ENCODE peak calls at places on chromosomes 12 and 14, in six cellular contexts. One of them, this sample, is unnamed. For H3K4me1, the result is how much of the 10 kb centered on the place peaks cover.

GRCh38 chr12:128091931-128092330 is 175.0 kb upstream of the TMEM132C start:
- DNase-seq in ovary: no peak
- DNase-seq in HCT116: no peak
- DNase-seq in IMR-90: no peak
- DNase-seq in HepG2: no peak
- DNase-seq in psoas muscle: no peak
- DNase-seq in this sample: no peak

GRCh38 chr12:122836027-122836921 is 1.0 kb downstream of the HIP1R start:
- DNase-seq in ovary: no peak
- DNase-seq in HCT116: no peak
- DNase-seq in IMR-90: peak
- DNase-seq in HepG2: peak
- DNase-seq in psoas muscle: no peak
- DNase-seq in this sample: no peak

GRCh38 chr12:70463997-70464396 is 97.9 kb downstream of the KCNMB4 start:
- DNase-seq in ovary: no peak
- DNase-seq in HCT116: no peak
- DNase-seq in IMR-90: no peak
- DNase-seq in HepG2: no peak
- DNase-seq in psoas muscle: no peak
- DNase-seq in this sample: no peak

GRCh38 chr12:51911307-51911706 is 4.0 kb downstream of the ACVRL1 start:
- DNase-seq in ovary: peak
- DNase-seq in HCT116: no peak
- DNase-seq in IMR-90: no peak
- DNase-seq in HepG2: no peak
- DNase-seq in psoas muscle: no peak
- DNase-seq in this sample: no peak

GRCh38 chr12:22477166-22477893 is 67.0 kb downstream of the C2CD5 start:
- DNase-seq in ovary: no peak
- DNase-seq in HCT116: no peak
- DNase-seq in IMR-90: peak
- DNase-seq in HepG2: no peak
- DNase-seq in psoas muscle: no peak
- DNase-seq in this sample: no peak

GRCh38 chr14:80356413-80356812 is 145.1 kb upstream of the DIO2 start:
- DNase-seq in ovary: no peak
- DNase-seq in HCT116: no peak
- DNase-seq in IMR-90: peak
- DNase-seq in HepG2: peak
- DNase-seq in psoas muscle: no peak
- DNase-seq in this sample: no peak

GRCh38 chr12:113005759-113006158 is 27.4 kb downstream of the OAS2 start:
- DNase-seq in ovary: no peak
- DNase-seq in HCT116: peak
- DNase-seq in IMR-90: no peak
- DNase-seq in HepG2: no peak
- DNase-seq in psoas muscle: no peak
- DNase-seq in this sample: no peak

GRCh38 chr14:99512571-99513182 is 31.5 kb downstream of the CCNK start:
- DNase-seq in ovary: peak
- DNase-seq in HCT116: no peak
- DNase-seq in IMR-90: no peak
- DNase-seq in HepG2: no peak
- DNase-seq in psoas muscle: no peak
- DNase-seq in this sample: peak

GRCh38 chr12:6691473-6691872 is 2.3 kb upstream of the ZNF384 start:
- DNase-seq in ovary: no peak
- DNase-seq in HCT116: no peak
- DNase-seq in IMR-90: peak
- DNase-seq in HepG2: no peak
- DNase-seq in psoas muscle: no peak
- DNase-seq in this sample: no peak

GRCh38 chr14:54882521-54882920 is 20.1 kb downstream of the GCH1 start:
- DNase-seq in ovary: no peak
- DNase-seq in HCT116: no peak
- DNase-seq in IMR-90: no peak
- DNase-seq in HepG2: no peak
- DNase-seq in psoas muscle: no peak
- DNase-seq in this sample: no peak

GRCh38 chr12:69330475-69331473 is 17.4 kb upstream of the LYZ start:
- DNase-seq in ovary: peak
- DNase-seq in HCT116: no peak
- DNase-seq in IMR-90: peak
- DNase-seq in HepG2: no peak
- DNase-seq in psoas muscle: no peak
- DNase-seq in this sample: peak

GRCh38 chr12:71312767-71313375 is 126.7 kb upstream of the LGR5 start:
- DNase-seq in ovary: no peak
- DNase-seq in HCT116: peak
- DNase-seq in IMR-90: no peak
- DNase-seq in HepG2: no peak
- DNase-seq in psoas muscle: no peak
- DNase-seq in this sample: no peak

GRCh38 chr12:91551927-91552326 is 369.3 kb upstream of the DCN start:
- DNase-seq in ovary: no peak
- DNase-seq in HCT116: no peak
- DNase-seq in IMR-90: no peak
- DNase-seq in HepG2: no peak
- DNase-seq in psoas muscle: no peak
- DNase-seq in this sample: no peak

GRCh38 chr14:27175489-27175888 is 577.7 kb upstream of the NOVA1 start:
- DNase-seq in ovary: no peak
- DNase-seq in HCT116: no peak
- DNase-seq in IMR-90: no peak
- DNase-seq in HepG2: no peak
- DNase-seq in psoas muscle: no peak
- DNase-seq in this sample: no peak

GRCh38 chr14:27184371-27184901 is 586.6 kb upstream of the NOVA1 start:
- DNase-seq in ovary: no peak
- DNase-seq in HCT116: no peak
- DNase-seq in IMR-90: no peak
- DNase-seq in HepG2: no peak
- DNase-seq in psoas muscle: no peak
- DNase-seq in this sample: no peak

GRCh38 chr14:27186048-27186447 is 588.2 kb upstream of the NOVA1 start:
- DNase-seq in ovary: no peak
- DNase-seq in HCT116: no peak
- DNase-seq in IMR-90: no peak
- DNase-seq in HepG2: no peak
- DNase-seq in psoas muscle: no peak
- DNase-seq in this sample: no peak

DNA sequence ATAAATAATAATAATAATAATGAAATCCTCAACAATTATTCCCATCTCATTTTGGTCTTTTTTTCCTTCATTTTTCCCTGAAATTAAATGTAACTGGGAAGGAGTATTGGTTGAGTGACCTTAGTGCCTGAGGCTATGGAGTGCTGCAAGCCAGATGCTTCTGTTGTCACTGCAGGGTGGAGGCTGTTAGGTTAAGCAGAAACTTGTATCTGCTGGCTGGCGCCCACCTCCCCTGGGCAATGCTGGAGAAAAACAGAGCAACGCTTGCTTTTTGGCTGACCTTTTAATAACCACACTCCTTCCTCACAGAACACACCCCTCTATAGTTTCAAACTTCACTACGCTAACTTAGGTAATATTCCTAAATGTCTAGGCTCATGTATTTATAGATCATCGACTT is 583.5 kb upstream of the NOVA1 start:
- DNase-seq in ovary: no peak
- DNase-seq in HCT116: no peak
- DNase-seq in IMR-90: no peak
- DNase-seq in HepG2: no peak
- DNase-seq in psoas muscle: peak
- DNase-seq in this sample: no peak
- H3K4me1 ChIP-seq in ovary: under half
- H3K4me1 ChIP-seq in HCT116: under half
- H3K4me1 ChIP-seq in IMR-90: under half
- H3K4me1 ChIP-seq in HepG2: under half
- H3K4me1 ChIP-seq in psoas muscle: under half
- H3K4me1 ChIP-seq in this sample: under half

GRCh38 chr12:12716151-12716844 is 870 bp upstream of the CDKN1B start:
- DNase-seq in ovary: no peak
- DNase-seq in HCT116: no peak
- DNase-seq in IMR-90: peak
- DNase-seq in HepG2: peak
- DNase-seq in psoas muscle: no peak
- DNase-seq in this sample: no peak
- H3K4me1 ChIP-seq in ovary: under half
- H3K4me1 ChIP-seq in HCT116: under half
- H3K4me1 ChIP-seq in IMR-90: under half
- H3K4me1 ChIP-seq in HepG2: under half
- H3K4me1 ChIP-seq in psoas muscle: under half
- H3K4me1 ChIP-seq in this sample: under half

GRCh38 chr12:124379938-124380754 is 85.3 kb downstream of the RFLNA start:
- DNase-seq in ovary: peak
- DNase-seq in HCT116: no peak
- DNase-seq in IMR-90: peak
- DNase-seq in HepG2: no peak
- DNase-seq in psoas muscle: peak
- DNase-seq in this sample: peak

GRCh38 chr12:124379379-124379937 is 84.6 kb downstream of the RFLNA start:
- DNase-seq in ovary: no peak
- DNase-seq in HCT116: no peak
- DNase-seq in IMR-90: no peak
- DNase-seq in HepG2: no peak
- DNase-seq in psoas muscle: peak
- DNase-seq in this sample: no peak

GRCh38 chr12:124380793-124381453 is 86.0 kb downstream of the RFLNA start:
- DNase-seq in ovary: no peak
- DNase-seq in HCT116: no peak
- DNase-seq in IMR-90: no peak
- DNase-seq in HepG2: no peak
- DNase-seq in psoas muscle: no peak
- DNase-seq in this sample: no peak

GRCh38 chr12:124383028-124383427 is 88.1 kb downstream of the RFLNA start:
- DNase-seq in ovary: no peak
- DNase-seq in HCT116: no peak
- DNase-seq in IMR-90: no peak
- DNase-seq in HepG2: no peak
- DNase-seq in psoas muscle: no peak
- DNase-seq in this sample: no peak

GRCh38 chr12:124381454-124382207 is 86.7 kb downstream of the RFLNA start:
- DNase-seq in ovary: peak
- DNase-seq in HCT116: no peak
- DNase-seq in IMR-90: peak
- DNase-seq in HepG2: no peak
- DNase-seq in psoas muscle: peak
- DNase-seq in this sample: peak
- H3K4me1 ChIP-seq in ovary: under half
- H3K4me1 ChIP-seq in HCT116: under half
- H3K4me1 ChIP-seq in IMR-90: half or more
- H3K4me1 ChIP-seq in HepG2: under half
- H3K4me1 ChIP-seq in psoas muscle: half or more
- H3K4me1 ChIP-seq in this sample: half or more

GRCh38 chr12:53465679-53466078 is 13.8 kb downstream of the PCBP2 start:
- DNase-seq in ovary: no peak
- DNase-seq in HCT116: no peak
- DNase-seq in IMR-90: no peak
- DNase-seq in HepG2: no peak
- DNase-seq in psoas muscle: no peak
- DNase-seq in this sample: no peak
- H3K4me1 ChIP-seq in ovary: under half
- H3K4me1 ChIP-seq in HCT116: under half
- H3K4me1 ChIP-seq in IMR-90: under half
- H3K4me1 ChIP-seq in HepG2: half or more
- H3K4me1 ChIP-seq in psoas muscle: half or more
- H3K4me1 ChIP-seq in this sample: under half

GRCh38 chr14:105195533-105196227 is 14.6 kb upstream of the NUDT14 start:
- DNase-seq in ovary: no peak
- DNase-seq in HCT116: no peak
- DNase-seq in IMR-90: no peak
- DNase-seq in HepG2: no peak
- DNase-seq in psoas muscle: no peak
- DNase-seq in this sample: no peak
- H3K4me1 ChIP-seq in ovary: under half
- H3K4me1 ChIP-seq in HCT116: under half
- H3K4me1 ChIP-seq in IMR-90: under half
- H3K4me1 ChIP-seq in HepG2: under half
- H3K4me1 ChIP-seq in psoas muscle: under half
- H3K4me1 ChIP-seq in this sample: under half

DNA sequence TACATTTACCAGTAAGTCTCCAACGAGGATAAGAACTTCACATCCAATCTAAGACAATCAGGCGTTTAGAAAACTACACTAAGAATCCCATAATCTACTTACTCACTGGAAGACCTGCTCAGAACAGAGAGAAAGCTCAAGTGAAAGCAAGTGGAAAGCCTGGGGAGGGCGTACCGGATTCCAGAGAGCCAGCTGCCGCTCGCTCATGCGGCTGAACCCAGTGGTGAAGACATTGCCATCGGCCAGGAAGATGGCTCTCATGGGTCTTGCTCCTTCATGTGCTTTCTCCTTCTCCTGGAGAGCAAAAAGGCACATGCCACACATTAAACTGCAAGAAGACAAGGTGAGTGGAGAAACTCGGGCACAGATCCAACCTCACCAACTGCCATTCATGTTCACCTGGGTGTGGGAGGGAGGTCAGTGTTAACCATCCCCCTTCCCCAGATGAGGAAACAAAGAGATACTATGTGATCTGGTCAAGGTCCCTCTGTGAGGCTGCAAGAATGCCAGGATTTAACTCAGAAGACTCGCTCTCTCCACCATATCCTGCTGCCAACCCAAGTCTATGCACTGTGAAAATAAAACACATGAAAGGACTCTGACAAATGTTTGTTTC is 23.5 kb upstream of the SELPLG start:
- DNase-seq in ovary: no peak
- DNase-seq in HCT116: no peak
- DNase-seq in IMR-90: no peak
- DNase-seq in HepG2: peak
- DNase-seq in psoas muscle: no peak
- DNase-seq in this sample: no peak
- H3K4me1 ChIP-seq in ovary: under half
- H3K4me1 ChIP-seq in HCT116: under half
- H3K4me1 ChIP-seq in IMR-90: under half
- H3K4me1 ChIP-seq in HepG2: under half
- H3K4me1 ChIP-seq in psoas muscle: under half
- H3K4me1 ChIP-seq in this sample: under half

DNA sequence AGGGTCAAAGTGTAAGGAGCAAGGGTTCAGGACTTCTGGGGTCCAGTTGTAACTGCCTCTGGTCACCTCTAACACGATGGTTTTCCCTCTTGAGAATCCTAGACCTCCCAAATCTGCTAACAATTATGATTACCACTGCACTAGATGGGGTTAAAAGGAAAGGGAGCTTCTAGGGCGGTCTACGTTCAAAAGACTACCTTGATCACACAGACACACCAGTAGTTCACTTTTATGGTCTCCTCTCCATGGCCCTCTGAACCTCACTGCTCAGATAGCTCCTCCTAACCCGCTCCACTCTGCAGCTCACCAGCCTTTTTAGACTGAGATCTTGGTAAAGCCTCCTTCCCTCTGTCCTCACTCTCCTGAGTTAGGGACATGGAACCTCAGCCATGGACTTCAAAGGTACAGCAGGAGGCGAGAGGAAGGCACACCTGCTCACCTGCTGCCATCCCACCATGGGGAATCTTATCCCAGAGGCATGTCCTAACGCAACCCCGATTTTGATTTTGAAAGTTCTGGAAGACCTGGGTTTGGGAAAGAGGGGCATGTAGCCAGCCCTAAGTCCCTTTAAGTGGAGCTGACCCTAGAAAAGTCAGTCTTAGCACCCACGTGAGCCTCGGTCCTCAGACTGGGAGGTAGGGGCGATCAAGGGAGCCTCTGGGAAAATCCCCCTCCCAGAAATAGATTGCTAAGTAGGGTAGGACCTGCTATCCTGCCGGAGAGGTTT is 1.4 kb downstream of the ZNF219 start:
- DNase-seq in ovary: no peak
- DNase-seq in HCT116: no peak
- DNase-seq in IMR-90: no peak
- DNase-seq in HepG2: no peak
- DNase-seq in psoas muscle: no peak
- DNase-seq in this sample: no peak
- H3K4me1 ChIP-seq in ovary: under half
- H3K4me1 ChIP-seq in HCT116: under half
- H3K4me1 ChIP-seq in IMR-90: under half
- H3K4me1 ChIP-seq in HepG2: half or more
- H3K4me1 ChIP-seq in psoas muscle: under half
- H3K4me1 ChIP-seq in this sample: under half